ENCODE peak calls at places on chromosomes 4 and X, in nine cellular contexts. O is HCT116, Q is A549, P is endothelial cell of umbilical vein, A is HepG2, R is K562, F is NB4, T is SK-N-SH, B is H1. M is an unnamed sample.

GRCh38 chr4:119977546-119977945 is 89.1 kb downstream of the MAD2L1 start:
- DNase-seq in O (no peak), Q (no peak), P (no peak), A (no peak), R (no peak), F (no peak), T (no peak), B (no peak), M (no peak)

GRCh38 chrX:46333550-46333949 is 211.7 kb downstream of the ZNF674 start:
- DNase-seq in O (no peak), Q (no peak), P (no peak), A (no peak), R (no peak), F (no peak), T (no peak), B (no peak), M (no peak)

GRCh38 chrX:31265383-31265782 is 193.5 kb upstream of the FTHL17 start:
- DNase-seq in O (no peak), Q (no peak), P (no peak), A (peak; percentile 82), R (no peak), F (no peak), T (no peak), B (no peak), M (no peak)

GRCh38 chr4:140150636-140150885 is 3.4 kb downstream of the MAML3 start:
- DNase-seq in O (no peak), Q (no peak), P (no peak), A (no peak), R (peak; percentile 70), F (no peak), T (no peak), B (no peak), M (no peak)

GRCh38 chr4:76726141-76726540 is 171.8 kb downstream of the SOWAHB start:
- DNase-seq in O (no peak), Q (no peak), P (no peak), A (no peak), R (no peak), F (no peak), T (no peak), B (no peak), M (no peak)

GRCh38 chr4:139913398-139913990 is 240.5 kb downstream of the MAML3 start:
- DNase-seq in O (no peak), Q (no peak), P (peak; percentile 84), A (peak; percentile 44), R (no peak), F (no peak), T (no peak), B (no peak), M (no peak)

GRCh38 chr4:7785017-7785416 is 154.6 kb downstream of the AFAP1 start:
- DNase-seq in O (no peak), Q (no peak), P (peak; percentile 67), A (no peak), R (no peak), F (no peak), T (peak; percentile 88), B (no peak), M (no peak)

GRCh38 chrX:9312922-9313867 is 151.7 kb upstream of the TBL1X start:
- DNase-seq in O (peak; percentile 15), Q (peak; percentile 7), P (peak; percentile 19), A (peak; percentile 13), R (peak; percentile 65), F (peak; percentile 60), T (peak; percentile 43), B (no peak), M (peak; percentile 61)

GRCh38 chr4:8442596-8443358 is 2.2 kb downstream of the TRMT44 start:
- DNase-seq in O (no peak), Q (no peak), P (no peak), A (no peak), R (peak; percentile 34), F (no peak), T (no peak), B (no peak), M (no peak)

GRCh38 chr4:42497142-42497541 is 99.9 kb downstream of the SHISA3 start:
- DNase-seq in O (no peak), Q (no peak), P (no peak), A (no peak), R (no peak), F (no peak), T (no peak), B (no peak), M (no peak)

GRCh38 chr4:185219551-185220344 is 10.3 kb downstream of the SNX25 start:
- DNase-seq in O (no peak), Q (no peak), P (peak; percentile 45), A (no peak), R (no peak), F (peak; percentile 60), T (no peak), B (no peak), M (no peak)

GRCh38 chr4:659851-660250 is 14.2 kb downstream of the ATP5ME start:
- DNase-seq in O (no peak), Q (no peak), P (no peak), A (no peak), R (no peak), F (no peak), T (no peak), B (no peak), M (no peak)

GRCh38 chrX:155951237-155951789 is 46.2 kb upstream of the IL9R start:
- DNase-seq in O (no peak), Q (no peak), P (no peak), A (no peak), R (no peak), F (no peak), T (no peak), B (no peak), M (no peak)

GRCh38 chr4:56371426-56372220 is 15.7 kb downstream of the AASDH start:
- DNase-seq in O (no peak), Q (no peak), P (peak; percentile 12), A (no peak), R (no peak), F (no peak), T (no peak), B (no peak), M (no peak)

GRCh38 chr4:139651282-139652194 is 14.1 kb upstream of the MGST2 start:
- DNase-seq in O (peak; percentile 77), Q (peak; percentile 44), P (peak; percentile 82), A (peak; percentile 56), R (peak; percentile 91), F (peak; percentile 81), T (peak; percentile 64), B (no peak), M (peak; percentile 73)

GRCh38 chr4:176791591-176792347 is 953 bp downstream of the VEGFC start:
- DNase-seq in O (no peak), Q (no peak), P (peak; percentile 72), A (no peak), R (no peak), F (no peak), T (no peak), B (no peak), M (peak; percentile 45)
- TF ChIP-seq MAX in O (no peak), Q (no peak), P (no peak), A (no peak), R (no peak), F (no peak), T (peak; percentile 8), B (no peak), M (no peak)

DNA sequence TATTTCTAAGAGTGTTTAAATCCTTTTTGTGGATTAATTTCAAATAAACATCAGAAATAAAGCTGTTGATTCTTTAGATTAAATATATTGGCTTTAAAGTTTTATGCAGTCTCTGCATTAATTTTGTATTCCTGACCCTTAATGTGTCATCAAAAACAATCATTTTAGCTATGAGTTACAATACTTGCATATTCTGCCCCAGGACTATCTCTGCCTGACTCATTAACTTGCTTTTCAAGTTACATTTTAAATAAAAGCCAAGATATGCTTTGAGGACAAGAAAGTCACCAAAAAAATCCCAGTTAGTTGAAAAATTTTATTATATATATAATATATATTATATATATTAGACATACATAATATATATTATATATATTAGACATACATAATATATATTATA is 208.7 kb downstream of the ADGRL3 start:
- DNase-seq in O (no peak), Q (no peak), P (no peak), A (no peak), R (no peak), F (no peak), T (no peak), B (no peak), M (no peak)
- TF ChIP-seq MAX in O (no peak), Q (no peak), P (no peak), A (no peak), R (no peak), F (no peak), T (no peak), B (no peak), M (no peak)

DNA sequence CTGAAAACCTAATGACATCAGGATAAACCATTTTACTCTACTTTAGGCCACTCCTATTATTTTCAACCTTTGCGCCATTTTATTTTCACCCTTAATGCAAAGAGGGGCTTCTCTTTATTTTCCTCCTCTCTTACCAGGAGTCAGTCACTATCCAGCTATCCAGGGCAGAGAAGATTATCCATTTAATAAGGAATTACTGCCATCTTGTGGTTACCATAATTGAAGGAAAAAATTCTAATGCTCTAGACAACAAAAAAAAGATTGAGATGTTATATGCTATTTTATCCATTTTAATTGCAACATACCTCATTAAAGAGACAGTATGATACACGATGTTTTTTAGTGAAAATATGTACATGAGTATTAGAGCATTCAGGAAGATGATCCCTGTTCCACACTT is 514.5 kb upstream of the FAM241A start:
- DNase-seq in O (peak; percentile 23), Q (no peak), P (peak; percentile 35), A (peak; percentile 7), R (no peak), F (peak; percentile 12), T (peak; percentile 10), B (no peak), M (no peak)
- TF ChIP-seq MAX in O (no peak), Q (no peak), P (no peak), A (no peak), R (no peak), F (no peak), T (no peak), B (no peak), M (no peak)

DNA sequence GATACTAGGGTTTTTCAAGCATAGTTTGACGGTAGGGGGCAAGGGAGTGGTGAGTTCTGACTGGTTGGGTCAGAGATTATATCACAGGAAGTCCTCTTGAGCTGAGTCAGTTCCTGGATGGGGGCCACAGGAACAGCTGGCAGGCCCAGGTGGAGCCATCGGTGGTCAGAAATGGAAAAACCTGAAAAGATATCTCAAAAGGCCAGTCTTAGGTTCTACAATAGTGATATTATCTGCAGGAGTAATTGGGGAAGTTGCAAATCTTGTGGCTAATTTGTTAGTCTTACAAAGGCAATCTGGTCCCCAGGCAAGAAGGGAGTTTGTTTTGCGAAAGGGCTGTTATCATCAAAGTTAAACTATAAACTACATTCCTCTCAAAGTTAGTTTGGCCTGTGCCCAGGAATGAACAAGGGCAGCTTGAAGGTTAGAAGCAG is 159.3 kb downstream of the PTCHD1 start:
- DNase-seq in O (peak; percentile 7), Q (no peak), P (peak; percentile 1), A (no peak), R (no peak), F (peak; percentile 42), T (no peak), B (no peak), M (no peak)
- TF ChIP-seq MAX in O (no peak), Q (no peak), P (no peak), A (no peak), R (no peak), F (no peak), T (no peak), B (no peak), M (no peak)

GRCh38 chrX:56233682-56234081 is 1.5 kb downstream of the KLF8 start:
- DNase-seq in O (peak; percentile 29), Q (no peak), P (no peak), A (no peak), R (peak; percentile 2), F (no peak), T (no peak), B (peak; percentile 38), M (peak; percentile 58)
- TF ChIP-seq MAX in O (no peak), Q (no peak), P (no peak), A (no peak), R (no peak), F (no peak), T (no peak), B (no peak), M (no peak)

M was measured in WTC11.